ENCODE peak calls at places on chromosome 17, in ten cellular contexts. N is H1, F is esophagus muscularis mucosa, T is Peyer's patch, B is neural crest cell, H is suprapubic skin, S is glutamatergic neuron, R is vagina, E is fibroblast of lung, U is heart right ventricle. C is an unnamed sample.

GRCh38 chr17:9072626-9073339 is 51.5 kb downstream of the NTN1 start:
- DNase-seq in F (no peak), S (no peak), U (peak; percentile 64), R (no peak), T (peak; percentile 59), B (no peak), N (no peak), E (no peak), H (no peak), C (no peak)

GRCh38 chr17:81712468-81713003 is 452 bp downstream of the SLC25A10 start:
- DNase-seq in F (no peak), T (no peak), N (no peak), E (no peak), S (peak; percentile 68), R (no peak), B (peak; percentile 44), H (no peak), U (peak; percentile 44), C (peak; percentile 55)

GRCh38 chr17:79005063-79005861 is 4.3 kb downstream of the CANT1 start:
- DNase-seq in S (no peak), F (no peak), B (no peak), U (no peak), H (peak; percentile 76), E (no peak), T (peak; percentile 85), R (no peak), N (no peak), C (no peak)

GRCh38 chr17:44000141-44000860 is 4.1 kb upstream of the NAGS start:
- DNase-seq in B (no peak), H (no peak), S (no peak), F (no peak), T (no peak), U (no peak), R (no peak), N (no peak), E (no peak), C (no peak)

GRCh38 chr17:78379134-78379497 is 667 bp downstream of the PGS1 start:
- DNase-seq in N (no peak), S (no peak), H (no peak), B (no peak), U (no peak), T (no peak), E (peak; percentile 83), F (no peak), R (no peak), C (no peak)

GRCh38 chr17:27200476-27200875 is 93.4 kb upstream of the WSB1 start:
- DNase-seq in F (no peak), R (no peak), S (no peak), N (no peak), H (no peak), T (no peak), E (no peak), B (no peak), U (no peak), C (no peak)

GRCh38 chr17:76122411-76123126 is 18.5 kb downstream of the FOXJ1 start:
- DNase-seq in U (no peak), N (no peak), T (no peak), S (no peak), H (no peak), F (no peak), E (no peak), B (no peak), R (peak; percentile 77), C (no peak)

GRCh38 chr17:8744086-8744781 is 402 bp downstream of the CCDC42 start:
- DNase-seq in R (no peak), S (no peak), F (no peak), N (no peak), B (no peak), H (no peak), U (no peak), E (no peak), T (no peak), C (no peak)

GRCh38 chr17:49344914-49345313 is 17.1 kb downstream of the ZNF652 start:
- DNase-seq in S (no peak), N (no peak), R (no peak), H (no peak), U (no peak), F (no peak), E (no peak), T (no peak), B (no peak), C (no peak)

GRCh38 chr17:45733781-45734180 is 50.3 kb upstream of the CRHR1 start:
- DNase-seq in B (no peak), E (no peak), R (no peak), U (no peak), S (no peak), H (peak; percentile 15), T (no peak), F (no peak), N (no peak), C (no peak)

GRCh38 chr17:2931901-2932300 is 131.5 kb downstream of the OR1D5 start:
- DNase-seq in N (no peak), R (no peak), S (no peak), F (no peak), E (no peak), H (no peak), U (no peak), B (no peak), T (no peak), C (no peak)

GRCh38 chr17:56431736-56432135 is 161.8 kb upstream of the NOG start:
- DNase-seq in E (no peak), B (no peak), H (no peak), F (no peak), N (no peak), U (no peak), R (no peak), T (no peak), S (no peak), C (no peak)

GRCh38 chr17:27937026-27937546 is 43.9 kb upstream of the LYRM9 start:
- DNase-seq in R (no peak), T (no peak), E (no peak), U (no peak), F (no peak), H (no peak), S (no peak), N (no peak), B (no peak), C (no peak)

GRCh38 chr17:8152112-8152775 is at the start of gene PER1:
- DNase-seq in H (peak; percentile 99), T (peak; percentile 97), F (peak; percentile 99), N (peak; percentile 96), B (peak; percentile 85), S (peak; percentile 98), E (peak; percentile 98), R (peak; percentile 99), U (peak; percentile 98), C (peak; percentile 94)

GRCh38 chr17:11239379-11239970 is 1.5 kb upstream of the SHISA6 start:
- DNase-seq in R (no peak), S (no peak), H (no peak), T (no peak), N (no peak), U (no peak), E (no peak), B (no peak), F (no peak), C (no peak)

GRCh38 chr17:11241611-11242226 is 706 bp downstream of the SHISA6 start:
- DNase-seq in U (no peak), E (no peak), B (no peak), N (peak; percentile 63), H (peak; percentile 80), T (no peak), S (no peak), F (no peak), R (no peak), C (no peak)

GRCh38 chr17:11240041-11240801 is 792 bp upstream of the SHISA6 start:
- DNase-seq in N (peak; percentile 61), H (peak; percentile 79), R (no peak), S (peak; percentile 67), B (peak; percentile 32), U (peak; percentile 23), F (no peak), E (no peak), T (no peak), C (peak; percentile 68)

GRCh38 chr17:11240841-11241610 is at the start of gene SHISA6:
- DNase-seq in E (no peak), R (no peak), B (peak; percentile 15), U (no peak), H (peak; percentile 77), T (no peak), F (no peak), N (peak; percentile 73), S (peak; percentile 68), C (peak; percentile 63)

DNA sequence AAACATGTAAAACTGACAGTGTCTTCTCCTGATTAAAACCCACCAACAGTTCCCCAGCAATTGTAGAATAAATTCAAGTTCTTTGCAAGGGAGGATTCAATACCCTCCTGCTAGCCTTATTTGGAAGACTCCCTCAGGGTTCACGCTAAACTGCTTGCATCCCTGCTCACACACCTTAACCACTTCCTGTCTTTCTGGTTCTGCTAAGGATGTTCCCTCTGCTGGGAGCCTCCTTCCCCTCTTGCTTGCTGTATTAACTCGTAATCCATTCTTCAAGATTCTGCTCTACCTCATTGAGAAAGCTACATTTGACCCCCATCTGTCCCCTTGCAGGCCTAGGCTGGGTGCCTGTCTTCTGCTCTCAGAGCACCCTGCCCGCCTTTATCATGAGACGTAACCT is 2.3 kb upstream of the SHISA6 start:
- DNase-seq in F (no peak), N (no peak), S (no peak), E (no peak), T (no peak), B (no peak), R (no peak), U (no peak), H (no peak), C (no peak)
- TF ChIP-seq CTCF in F (no peak), N (no peak), S (no peak), E (no peak), T (no peak), B (no peak), R (no peak), U (no peak), H (no peak), C (no peak)

DNA sequence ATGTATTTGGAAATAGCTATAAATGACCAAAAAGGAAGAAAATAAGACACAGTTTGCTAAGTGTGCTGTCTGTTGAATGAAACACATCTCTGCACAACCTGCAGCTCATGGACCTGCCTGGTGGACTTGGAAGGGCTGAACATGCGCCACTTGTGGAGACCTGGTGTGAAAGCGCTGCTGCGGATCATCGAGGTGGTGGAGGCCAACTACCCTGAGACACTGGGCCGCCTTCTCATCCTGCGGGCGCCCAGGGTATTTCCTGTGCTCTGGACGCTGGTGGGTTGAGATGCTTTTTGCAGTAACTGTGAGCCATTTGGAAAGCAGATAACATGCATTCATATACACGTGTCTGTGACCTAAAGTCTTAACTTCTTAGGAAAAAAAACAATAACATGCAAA is 65.4 kb downstream of the SEC14L1 start:
- DNase-seq in U (no peak), R (no peak), H (no peak), F (no peak), E (no peak), N (no peak), T (peak; percentile 36), B (no peak), S (no peak), C (no peak)
- TF ChIP-seq CTCF in U (no peak), R (no peak), H (no peak), F (no peak), E (no peak), N (no peak), T (no peak), B (no peak), S (no peak), C (no peak)

GRCh38 chr17:68533887-68534700 is 21.9 kb downstream of the PRKAR1A start:
- DNase-seq in H (no peak), E (peak; percentile 84), S (no peak), T (no peak), B (no peak), F (no peak), N (no peak), U (no peak), R (no peak), C (no peak)
- TF ChIP-seq CTCF in H (peak; percentile 30), E (peak; percentile 51), S (peak; percentile 53), T (peak; percentile 13), B (peak; percentile 61), F (peak; percentile 29), N (peak; percentile 48), U (peak; percentile 47), R (peak; percentile 9), C (peak; percentile 14)

GRCh38 chr17:4362141-4362540 is 4.3 kb downstream of the UBE2G1 start:
- DNase-seq in E (peak; percentile 37), U (no peak), B (no peak), R (no peak), F (no peak), S (no peak), H (peak; percentile 12), T (no peak), N (no peak), C (no peak)
- TF ChIP-seq CTCF in E (peak; percentile 28), U (peak; percentile 48), B (no peak), R (no peak), F (peak; percentile 27), S (no peak), H (no peak), T (no peak), N (no peak), C (no peak)